ENCODE peak calls at places on chromosome 14, in nine cellular contexts. J is H9, C is nephron progenitor cell, I is AG10803, F is omental fat pad, N is progenitor cell of endocrine pancreas, Y is left lung, K is HL-60, Q is pancreas. M is an unnamed sample.

GRCh38 chr14:105485720-105486332 is 860 bp upstream of the CRIP1 start:
- DNase-seq in Y (no peak), Q (no peak), K (no peak), C (peak), N (no peak), F (no peak), J (peak), I (no peak), M (peak)

GRCh38 chr14:58315606-58316005 is 17.3 kb downstream of the ARID4A start:
- DNase-seq in Q (no peak), J (no peak), Y (no peak), K (no peak), N (no peak), C (no peak), F (no peak), I (peak), M (no peak)

GRCh38 chr14:77436042-77436441 is 12.7 kb upstream of the NOXRED1 start:
- DNase-seq in K (no peak), I (no peak), C (no peak), J (no peak), N (no peak), Q (no peak), F (no peak), Y (no peak), M (no peak)

GRCh38 chr14:33567736-33568124 is 383.1 kb downstream of the EGLN3 start:
- DNase-seq in J (no peak), C (no peak), I (no peak), K (no peak), Q (no peak), N (no peak), Y (no peak), F (no peak), M (no peak)

GRCh38 chr14:37196604-37197420 is 925 bp upstream of the MIPOL1 start:
- DNase-seq in C (no peak), I (no peak), J (no peak), K (no peak), Y (no peak), Q (no peak), N (no peak), F (no peak), M (no peak)

GRCh38 chr14:53227154-53227718 is 74.1 kb upstream of the DDHD1 start:
- DNase-seq in K (no peak), C (no peak), N (no peak), I (no peak), J (no peak), F (no peak), Y (no peak), Q (no peak), M (no peak)

GRCh38 chr14:33642080-33642479 is 308.8 kb downstream of the EGLN3 start:
- DNase-seq in I (no peak), C (no peak), Y (no peak), K (no peak), Q (no peak), N (no peak), F (no peak), J (no peak), M (no peak)

GRCh38 chr14:64423987-64424386 is 35.8 kb downstream of the MTHFD1 start:
- DNase-seq in Q (no peak), I (no peak), F (no peak), K (no peak), J (no peak), N (no peak), C (no peak), Y (no peak), M (no peak)

GRCh38 chr14:101972126-101972785 is 7.9 kb downstream of the DYNC1H1 start:
- DNase-seq in F (peak), K (peak), C (no peak), I (peak), Q (peak), J (no peak), N (no peak), Y (peak), M (no peak)

GRCh38 chr14:31307198-31307597 is 99.6 kb upstream of the HECTD1 start:
- DNase-seq in C (no peak), K (no peak), Q (no peak), J (no peak), F (no peak), Y (no peak), N (no peak), I (no peak), M (no peak)

GRCh38 chr14:49579841-49580240 is 6.3 kb downstream of the RPS29 start:
- DNase-seq in F (no peak), J (no peak), Y (no peak), N (no peak), K (no peak), I (no peak), Q (no peak), C (no peak), M (no peak)

GRCh38 chr14:92994942-92995341 is 72.0 kb downstream of the CHGA start:
- DNase-seq in J (no peak), K (no peak), N (no peak), Y (peak), C (no peak), F (no peak), Q (no peak), I (no peak), M (no peak)

GRCh38 chr14:24051162-24051788 is 534 bp upstream of the CARMIL3 start:
- DNase-seq in I (no peak), Q (no peak), N (no peak), K (no peak), C (no peak), F (no peak), Y (peak), J (peak), M (no peak)

GRCh38 chr14:37992489-37992888 is 215.2 kb upstream of the SSTR1 start:
- DNase-seq in Y (no peak), Q (no peak), J (no peak), C (no peak), I (no peak), K (no peak), F (no peak), N (no peak), M (no peak)

GRCh38 chr14:24993631-24994030 is 56.3 kb downstream of the STXBP6 start:
- DNase-seq in I (no peak), F (no peak), N (no peak), J (no peak), Q (no peak), K (no peak), C (no peak), Y (no peak), M (no peak)

GRCh38 chr14:87529081-87529480 is 463.9 kb downstream of the GALC start:
- DNase-seq in I (no peak), Y (no peak), K (no peak), J (peak), C (no peak), Q (no peak), N (no peak), F (no peak), M (no peak)

GRCh38 chr14:64235652-64236640 is 58.2 kb downstream of the ESR2 start:
- DNase-seq in K (no peak), I (no peak), Q (no peak), F (no peak), C (no peak), N (no peak), J (no peak), Y (no peak), M (no peak)

GRCh38 chr14:101199028-101199770 is 295.7 kb upstream of the RTL1 start:
- DNase-seq in Y (no peak), C (no peak), J (peak), F (peak), Q (peak), I (no peak), K (no peak), N (no peak), M (no peak)

GRCh38 chr14:100849432-100849831 is 23.5 kb downstream of the MEG3 start:
- DNase-seq in N (no peak), C (no peak), I (no peak), K (no peak), F (no peak), Q (no peak), Y (no peak), J (no peak), M (no peak)

GRCh38 chr14:103050935-103051334 is 6.4 kb downstream of the CDC42BPB start:
- DNase-seq in Q (no peak), J (no peak), K (no peak), I (no peak), N (no peak), C (no peak), Y (no peak), F (no peak), M (no peak)

GRCh38 chr14:103108749-103109207 is 14.3 kb downstream of the EXOC3L4 start:
- DNase-seq in J (peak), I (no peak), Y (no peak), N (no peak), K (peak), Q (no peak), C (no peak), F (no peak), M (no peak)

GRCh38 chr14:22822619-22823551 is 6.8 kb upstream of the MRPL52 start:
- DNase-seq in Y (peak), C (peak), Q (peak), N (peak), I (peak), K (peak), J (peak), F (no peak), M (peak)

GRCh38 chr14:81343166-81343565 is 57.0 kb downstream of the STON2 start:
- DNase-seq in Y (no peak), I (no peak), N (no peak), Q (no peak), F (no peak), J (no peak), K (no peak), C (no peak), M (no peak)

GRCh38 chr14:52960627-52961026 is 9.8 kb upstream of the FERMT2 start:
- DNase-seq in N (no peak), Q (no peak), Y (no peak), J (no peak), C (no peak), F (no peak), K (no peak), I (no peak), M (no peak)

GRCh38 chr14:100222219-100223093 is 16.5 kb upstream of the YY1 start:
- DNase-seq in N (no peak), Y (no peak), C (no peak), J (no peak), Q (no peak), F (no peak), I (no peak), K (no peak), M (no peak)

GRCh38 chr14:63186453-63186852 is 17.8 kb upstream of the RHOJ start:
- DNase-seq in K (no peak), Y (no peak), N (no peak), F (no peak), I (peak), C (no peak), Q (no peak), J (no peak), M (no peak)

GRCh38 chr14:44854114-44854513 is 107.6 kb downstream of the KLHL28 start:
- DNase-seq in F (no peak), Y (peak), Q (no peak), I (no peak), J (no peak), C (no peak), N (no peak), K (no peak), M (no peak)

GRCh38 chr14:61107148-61107641 is 126.2 kb downstream of the SLC38A6 start:
- DNase-seq in C (no peak), F (no peak), J (no peak), N (no peak), Q (no peak), I (peak), K (no peak), Y (no peak), M (no peak)

GRCh38 chr14:104096751-104097700 is 11.5 kb downstream of the ASPG start:
- DNase-seq in C (peak), K (no peak), F (no peak), J (peak), Q (no peak), I (no peak), Y (peak), N (no peak), M (no peak)

GRCh38 chr14:23284654-23285529 is 1.0 kb downstream of the HOMEZ start:
- DNase-seq in K (no peak), N (no peak), Y (no peak), Q (no peak), C (no peak), F (no peak), J (no peak), I (no peak), M (no peak)

GRCh38 chr14:63759454-63759853 is 31.6 kb upstream of the SGPP1 start:
- DNase-seq in J (no peak), Q (no peak), K (no peak), Y (no peak), F (no peak), N (no peak), C (no peak), I (peak), M (no peak)

GRCh38 chr14:61145258-61145902 is 135.8 kb downstream of the TMEM30B start:
- DNase-seq in K (no peak), C (no peak), Q (no peak), J (no peak), I (peak), F (no peak), N (no peak), Y (no peak), M (no peak)

GRCh38 chr14:69879175-69880047 is at the start of gene SMOC1:
- DNase-seq in I (no peak), Y (peak), J (peak), C (peak), K (no peak), F (no peak), Q (peak), N (peak), M (no peak)

GRCh38 chr14:69878251-69878650 is 965 bp upstream of the SMOC1 start:
- DNase-seq in Q (no peak), I (no peak), F (no peak), K (no peak), Y (no peak), N (no peak), J (no peak), C (no peak), M (no peak)

GRCh38 chr14:69877492-69877891 is 1.7 kb upstream of the SMOC1 start:
- DNase-seq in K (no peak), F (no peak), J (no peak), C (no peak), N (no peak), Y (no peak), Q (no peak), I (no peak), M (no peak)

GRCh38 chr14:69876221-69876847 is 2.9 kb upstream of the SMOC1 start:
- DNase-seq in Q (no peak), N (no peak), Y (no peak), J (no peak), C (no peak), K (no peak), F (no peak), I (peak), M (no peak)

GRCh38 chr14:69876848-69877306 is 2.3 kb upstream of the SMOC1 start:
- DNase-seq in F (no peak), K (no peak), I (no peak), N (no peak), C (no peak), Q (peak), J (no peak), Y (no peak), M (no peak)
- TF ChIP-seq CTCF in F (no peak), K (no peak), I (no peak), N (no peak), C (no peak), Q (no peak), J (no peak), Y (no peak), M (no peak)

GRCh38 chr14:54813081-54813480 is 89.5 kb downstream of the GCH1 start:
- DNase-seq in N (no peak), I (no peak), Y (no peak), C (no peak), J (peak), F (no peak), K (no peak), Q (no peak), M (no peak)

GRCh38 chr14:54812661-54813060 is 90.0 kb downstream of the GCH1 start:
- DNase-seq in F (no peak), Q (no peak), C (no peak), N (no peak), K (no peak), Y (no peak), I (no peak), J (no peak), M (no peak)

GRCh38 chr14:54815016-54815415 is 87.6 kb downstream of the GCH1 start:
- DNase-seq in N (no peak), C (no peak), Y (no peak), F (no peak), K (no peak), J (no peak), I (peak), Q (no peak), M (no peak)

GRCh38 chr14:54815531-54815930 is 87.1 kb downstream of the GCH1 start:
- DNase-seq in Q (no peak), Y (no peak), I (no peak), K (no peak), C (no peak), F (no peak), J (no peak), N (no peak), M (no peak)

GRCh38 chr14:54814076-54814475 is 88.5 kb downstream of the GCH1 start:
- DNase-seq in I (no peak), F (no peak), N (no peak), K (no peak), C (no peak), Y (no peak), Q (no peak), J (peak), M (no peak)
- TF ChIP-seq CTCF in I (no peak), F (no peak), N (peak), K (no peak), C (peak), Y (no peak), Q (no peak), J (peak), M (no peak)

DNA sequence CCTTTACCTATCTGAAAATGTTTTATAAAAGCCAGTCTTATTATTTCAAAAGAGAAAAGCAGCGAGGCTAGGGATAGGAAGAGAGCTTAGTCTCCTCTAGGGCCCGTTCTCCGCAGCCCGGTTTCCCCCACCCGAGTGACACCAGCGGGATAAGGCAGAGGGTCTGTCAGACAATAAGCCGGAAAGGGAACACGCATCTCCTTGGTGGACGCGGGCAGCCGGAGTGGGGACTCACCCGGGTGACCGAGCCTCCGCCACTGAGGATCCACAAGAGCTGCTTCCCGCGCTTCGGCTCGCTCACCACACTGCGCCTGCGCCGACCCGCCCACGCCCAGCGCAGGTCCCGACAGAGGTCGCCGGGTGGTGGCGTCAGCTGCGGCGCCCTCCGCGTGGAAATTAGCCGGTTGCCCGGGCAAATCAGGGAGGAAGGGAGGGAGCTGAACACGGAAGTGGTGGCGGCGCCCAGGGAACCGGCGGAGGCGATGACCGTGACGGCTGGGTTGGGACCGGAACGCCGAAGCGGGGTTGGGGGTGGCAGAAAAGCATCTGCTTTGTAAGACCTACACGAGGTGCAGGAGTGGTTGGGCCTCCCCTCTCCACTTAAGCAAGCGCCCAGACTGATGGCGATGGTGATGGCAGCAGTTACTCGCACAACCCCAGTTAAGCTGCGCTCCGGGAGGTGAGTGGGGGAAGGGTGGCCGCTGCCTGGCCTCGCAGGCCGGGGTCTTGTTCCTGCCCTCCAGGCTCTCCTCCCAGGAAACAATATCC is at the start of the genes SOCS4 and WDHD1:
- DNase-seq in J (peak), K (peak), Q (peak), N (peak), I (peak), F (peak), C (peak), Y (peak), M (peak)
- TF ChIP-seq CTCF in J (no peak), K (no peak), Q (no peak), N (peak), I (no peak), F (no peak), C (no peak), Y (no peak), M (no peak)

DNA sequence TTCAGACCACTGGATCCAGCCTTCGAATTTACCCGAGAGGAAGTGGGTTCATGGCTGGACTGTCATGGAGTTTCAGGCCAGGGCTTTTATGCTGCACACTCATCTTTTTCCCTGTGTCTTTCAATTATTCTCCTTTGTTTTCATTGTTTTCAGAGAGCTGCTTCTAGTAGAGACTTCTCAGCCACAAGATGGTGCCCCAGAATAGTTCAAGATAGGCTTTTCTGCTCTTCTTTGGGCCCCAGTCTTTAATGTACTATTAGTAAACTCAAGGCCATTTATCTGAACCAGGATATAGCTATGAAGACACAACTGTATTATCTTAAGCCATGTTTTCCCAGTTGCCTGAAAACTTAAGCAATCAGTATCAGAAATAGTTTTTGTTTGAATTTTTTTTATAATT is 30.4 kb upstream of the PSMA6 start:
- DNase-seq in I (peak), Q (no peak), Y (no peak), N (no peak), F (no peak), J (no peak), K (no peak), C (no peak), M (no peak)
- TF ChIP-seq CTCF in I (peak), Q (no peak), Y (peak), N (no peak), F (no peak), J (no peak), K (no peak), C (no peak), M (no peak)

GRCh38 chr14:90040411-90040810 is 21.4 kb upstream of the KCNK13 start:
- DNase-seq in Y (no peak), F (no peak), Q (no peak), C (no peak), J (no peak), K (no peak), I (no peak), N (no peak), M (no peak)
- TF ChIP-seq CTCF in Y (no peak), F (no peak), Q (no peak), C (no peak), J (no peak), K (no peak), I (no peak), N (no peak), M (no peak)

GRCh38 chr14:74516451-74517155 is 23.0 kb downstream of the ISCA2 start:
- DNase-seq in Y (no peak), N (no peak), I (peak), J (peak), K (no peak), Q (no peak), F (no peak), C (no peak), M (no peak)

GRCh38 chr14:74518221-74518620 is 24.7 kb downstream of the ISCA2 start:
- DNase-seq in N (no peak), I (no peak), F (no peak), Y (no peak), Q (no peak), K (no peak), J (no peak), C (no peak), M (no peak)

GRCh38 chr14:74519316-74520074 is 25.9 kb downstream of the ISCA2 start:
- DNase-seq in N (no peak), C (no peak), I (no peak), J (no peak), Y (no peak), K (no peak), F (no peak), Q (no peak), M (no peak)

GRCh38 chr14:74515891-74516412 is 22.4 kb downstream of the ISCA2 start:
- DNase-seq in Y (no peak), Q (no peak), J (no peak), K (no peak), N (no peak), F (no peak), C (no peak), I (no peak), M (no peak)

GRCh38 chr14:74517731-74518130 is 24.2 kb downstream of the ISCA2 start:
- DNase-seq in C (no peak), N (no peak), I (no peak), Y (no peak), J (no peak), Q (no peak), F (no peak), K (no peak), M (no peak)
- TF ChIP-seq CTCF in C (no peak), N (no peak), I (no peak), Y (no peak), J (no peak), Q (no peak), F (no peak), K (no peak), M (no peak)